ENCODE peak calls at places on chromosomes 1 and 21, in four cellular contexts. One of them, this sample, is unnamed.

GRCh38 chr1:246497331-246497915 is 9.7 kb downstream of the SMYD3 start:
- DNase-seq in HCT116: peak; percentile 60
- DNase-seq in K562: peak; percentile 62
- DNase-seq in GM12878: no peak
- DNase-seq in this sample: no peak

GRCh38 chr1:59063501-59063900 is 233.4 kb upstream of the FGGY start:
- DNase-seq in GM12878: no peak
- DNase-seq in K562: no peak
- DNase-seq in HCT116: no peak
- DNase-seq in this sample: no peak

GRCh38 chr1:200962631-200963030 is 60.9 kb downstream of the KIF21B start:
- DNase-seq in K562: no peak
- DNase-seq in GM12878: no peak
- DNase-seq in HCT116: no peak
- DNase-seq in this sample: no peak

GRCh38 chr1:115727706-115728249 is 40.7 kb downstream of the CASQ2 start:
- DNase-seq in HCT116: no peak
- DNase-seq in K562: no peak
- DNase-seq in GM12878: no peak
- DNase-seq in this sample: no peak

GRCh38 chr1:58460469-58460868 is 86.1 kb downstream of the OMA1 start:
- DNase-seq in HCT116: no peak
- DNase-seq in GM12878: no peak
- DNase-seq in K562: no peak
- DNase-seq in this sample: no peak

GRCh38 chr1:163195728-163196448 is 6.8 kb downstream of the RGS5 start:
- DNase-seq in K562: no peak
- DNase-seq in HCT116: peak; percentile 6
- DNase-seq in GM12878: no peak
- DNase-seq in this sample: no peak

GRCh38 chr21:34808569-34809204 is 139.9 kb downstream of the CLIC6 start:
- DNase-seq in HCT116: no peak
- DNase-seq in K562: no peak
- DNase-seq in GM12878: no peak
- DNase-seq in this sample: no peak

GRCh38 chr1:42931911-42932422 is 26.7 kb downstream of the SLC2A1 start:
- DNase-seq in HCT116: no peak
- DNase-seq in K562: peak; percentile 63
- DNase-seq in GM12878: peak; percentile 88
- DNase-seq in this sample: no peak

GRCh38 chr1:82534996-82535395 is 734.3 kb downstream of the ADGRL2 start:
- DNase-seq in HCT116: no peak
- DNase-seq in K562: no peak
- DNase-seq in GM12878: no peak
- DNase-seq in this sample: no peak

GRCh38 chr1:25543106-25543424 is 341 bp upstream of the LDLRAP1 start:
- DNase-seq in K562: no peak
- DNase-seq in HCT116: no peak
- DNase-seq in GM12878: no peak
- DNase-seq in this sample: no peak

GRCh38 chr1:108556079-108556478 is 3.8 kb upstream of the EEIG2 start:
- DNase-seq in GM12878: no peak
- DNase-seq in K562: no peak
- DNase-seq in HCT116: no peak
- DNase-seq in this sample: no peak

GRCh38 chr21:26732442-26733221 is 112.6 kb downstream of the ADAMTS1 start:
- DNase-seq in K562: no peak
- DNase-seq in HCT116: no peak
- DNase-seq in GM12878: no peak
- DNase-seq in this sample: peak; percentile 34

GRCh38 chr1:232016636-232017035 is 390.0 kb downstream of the DISC1 start:
- DNase-seq in K562: no peak
- DNase-seq in HCT116: no peak
- DNase-seq in GM12878: no peak
- DNase-seq in this sample: no peak

GRCh38 chr1:145758116-145758515 is 38.8 kb downstream of the CD160 start:
- DNase-seq in GM12878: no peak
- DNase-seq in HCT116: no peak
- DNase-seq in K562: no peak
- DNase-seq in this sample: no peak

GRCh38 chr1:155105604-155106011 is 22.1 kb upstream of the EFNA1 start:
- DNase-seq in HCT116: no peak
- DNase-seq in GM12878: no peak
- DNase-seq in K562: peak; percentile 4
- DNase-seq in this sample: no peak

GRCh38 chr1:224726783-224727182 is 110.7 kb downstream of the CNIH3 start:
- DNase-seq in HCT116: no peak
- DNase-seq in K562: no peak
- DNase-seq in GM12878: no peak
- DNase-seq in this sample: no peak

GRCh38 chr1:111602302-111602701 is 17.3 kb upstream of the RAP1A start:
- DNase-seq in K562: no peak
- DNase-seq in HCT116: no peak
- DNase-seq in GM12878: no peak
- DNase-seq in this sample: no peak

GRCh38 chr1:16046865-16047264 is 3.3 kb downstream of the CLCNKB start:
- DNase-seq in GM12878: no peak
- DNase-seq in HCT116: no peak
- DNase-seq in K562: no peak
- DNase-seq in this sample: no peak
- TF ChIP-seq CTCF in GM12878: no peak
- TF ChIP-seq CTCF in HCT116: no peak
- TF ChIP-seq CTCF in K562: no peak
- TF ChIP-seq CTCF in this sample: no peak

DNA sequence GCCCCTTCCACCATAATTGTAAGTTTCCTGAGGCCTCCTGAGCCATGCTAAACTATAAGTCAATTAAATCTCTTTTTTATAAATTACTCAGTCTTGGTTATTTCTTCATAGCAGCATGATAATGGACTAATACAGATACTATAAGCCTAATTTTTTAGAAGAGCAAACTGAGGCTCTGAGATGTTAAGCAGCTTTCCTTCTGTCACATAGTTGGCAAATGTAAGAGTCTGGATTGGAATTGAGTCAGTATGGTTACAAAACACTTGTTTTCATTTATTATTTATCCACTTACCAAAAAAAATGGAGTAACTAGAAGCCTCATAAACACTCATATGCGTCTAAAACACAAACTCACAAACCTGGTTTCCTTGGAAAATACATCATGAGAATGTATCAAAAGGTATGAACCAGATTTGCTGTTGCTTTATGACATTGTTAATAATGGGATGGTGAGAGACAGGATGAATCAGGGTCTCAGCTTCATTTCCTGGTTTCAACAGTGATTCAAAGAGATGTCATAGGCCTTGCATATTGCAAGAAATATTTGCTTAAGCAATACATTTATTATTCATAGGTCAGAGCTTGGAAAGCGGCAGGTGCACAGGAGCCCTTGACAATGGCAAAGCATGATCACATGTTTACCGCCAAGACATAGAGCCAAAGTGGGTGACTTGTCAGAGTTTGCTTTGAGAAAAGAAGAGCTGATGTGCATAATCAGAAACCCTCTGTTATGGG is 221.5 kb downstream of the GRIK1 start:
- DNase-seq in GM12878: no peak
- DNase-seq in K562: no peak
- DNase-seq in HCT116: no peak
- DNase-seq in this sample: no peak
- TF ChIP-seq EGR1 in GM12878: no peak
- TF ChIP-seq EGR1 in K562: no peak
- TF ChIP-seq EGR1 in HCT116: no peak
- TF ChIP-seq EGR1 in this sample: no peak

DNA sequence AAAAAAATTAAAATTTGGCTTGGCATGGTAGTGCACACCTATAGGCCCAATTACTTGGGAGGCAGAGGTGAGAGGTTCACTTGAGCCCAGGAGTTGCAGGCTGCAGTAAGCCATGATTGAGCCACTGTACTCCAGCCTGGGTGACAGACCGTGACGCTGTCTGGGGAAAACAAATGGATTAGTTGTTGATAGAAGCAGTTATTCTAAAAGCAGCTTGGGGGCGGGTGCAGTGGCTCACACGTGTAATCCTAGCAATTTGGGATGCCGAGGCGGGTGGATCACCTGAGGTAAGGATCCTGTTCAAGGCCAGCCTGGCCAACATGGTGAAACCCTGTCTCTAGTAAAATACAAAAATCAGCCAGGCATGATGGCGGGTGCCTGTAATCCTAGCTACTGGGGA is 40.3 kb downstream of the KIF1B start:
- DNase-seq in HCT116: no peak
- DNase-seq in K562: no peak
- DNase-seq in GM12878: no peak
- DNase-seq in this sample: no peak
- TF ChIP-seq SRF in HCT116: no peak
- TF ChIP-seq SRF in K562: no peak
- TF ChIP-seq SRF in GM12878: no peak
- TF ChIP-seq SRF in this sample: no peak

GRCh38 chr1:53680868-53681267 is 58.1 kb downstream of the GLIS1 start:
- DNase-seq in HCT116: no peak
- DNase-seq in K562: no peak
- DNase-seq in GM12878: no peak
- DNase-seq in this sample: no peak

GRCh38 chr1:53682881-53683280 is 56.1 kb downstream of the GLIS1 start:
- DNase-seq in GM12878: no peak
- DNase-seq in HCT116: no peak
- DNase-seq in K562: no peak
- DNase-seq in this sample: no peak

GRCh38 chr1:53683986-53684740 is 54.8 kb downstream of the GLIS1 start:
- DNase-seq in GM12878: no peak
- DNase-seq in K562: no peak
- DNase-seq in HCT116: no peak
- DNase-seq in this sample: no peak

GRCh38 chr1:53681647-53682368 is 57.2 kb downstream of the GLIS1 start:
- DNase-seq in HCT116: peak; percentile 27
- DNase-seq in GM12878: no peak
- DNase-seq in K562: peak; percentile 53
- DNase-seq in this sample: peak; percentile 76

DNA sequence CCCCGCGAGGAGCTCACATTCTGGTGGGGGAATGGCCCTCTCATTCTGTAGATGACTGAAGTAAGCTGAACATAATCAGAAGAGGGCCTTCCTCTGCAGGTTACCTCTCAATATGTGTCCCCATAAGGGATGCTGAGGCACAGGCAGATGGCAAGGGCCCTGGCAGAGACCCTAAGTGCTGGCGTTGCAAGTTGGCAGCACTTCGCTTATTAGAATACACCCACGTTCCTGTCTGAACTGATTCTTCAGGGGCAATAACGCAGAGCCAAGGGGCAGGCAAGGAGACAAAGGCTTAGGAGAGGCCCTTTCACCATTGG is 56.6 kb downstream of the GLIS1 start:
- DNase-seq in HCT116: no peak
- DNase-seq in K562: no peak
- DNase-seq in GM12878: no peak
- DNase-seq in this sample: no peak
- TF ChIP-seq CTCF in HCT116: no peak
- TF ChIP-seq CTCF in K562: no peak
- TF ChIP-seq CTCF in GM12878: no peak
- TF ChIP-seq CTCF in this sample: no peak

GRCh38 chr1:214124281-214124805 is 136.6 kb downstream of the PROX1 start:
- DNase-seq in GM12878: no peak
- DNase-seq in K562: no peak
- DNase-seq in HCT116: no peak
- DNase-seq in this sample: no peak
- TF ChIP-seq EGR1 in GM12878: no peak
- TF ChIP-seq EGR1 in K562: no peak
- TF ChIP-seq EGR1 in HCT116: no peak
- TF ChIP-seq EGR1 in this sample: no peak

DNA sequence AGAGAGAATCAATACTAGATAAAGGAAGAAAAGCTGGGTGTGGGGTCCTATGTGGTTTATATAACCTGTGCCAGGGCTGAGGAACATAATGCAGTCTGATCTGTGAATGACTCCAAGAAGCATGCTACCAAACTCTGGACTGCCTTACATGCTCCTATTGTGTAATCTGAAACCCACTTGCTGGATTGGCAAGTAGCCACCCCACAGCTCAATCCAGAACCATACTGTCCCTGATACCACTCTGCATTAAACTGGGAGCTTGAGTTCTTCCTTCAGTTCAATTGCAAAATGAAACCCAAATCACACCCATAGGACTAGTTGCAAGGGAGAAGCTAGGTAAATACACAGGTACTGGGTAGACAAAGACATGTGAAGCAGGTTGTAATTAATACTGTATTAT is 115.4 kb upstream of the NEGR1 start:
- DNase-seq in HCT116: no peak
- DNase-seq in GM12878: no peak
- DNase-seq in K562: no peak
- DNase-seq in this sample: no peak
- TF ChIP-seq SRF in HCT116: no peak
- TF ChIP-seq SRF in GM12878: no peak
- TF ChIP-seq SRF in K562: no peak
- TF ChIP-seq SRF in this sample: no peak

GRCh38 chr1:147890177-147890790 is 12.3 kb upstream of the GJA8 start:
- DNase-seq in HCT116: peak; percentile 48
- DNase-seq in GM12878: no peak
- DNase-seq in K562: peak; percentile 73
- DNase-seq in this sample: peak; percentile 94
- TF ChIP-seq CTCF in HCT116: peak; percentile 84
- TF ChIP-seq CTCF in GM12878: peak; percentile 74
- TF ChIP-seq CTCF in K562: peak; percentile 89
- TF ChIP-seq CTCF in this sample: peak; percentile 97

This sample was measured in H1.